ENCODE peak calls at places on chromosomes 5 and 9, in eight cellular contexts. K is brain microvascular endothelial cell, X is IMR-90, P is right lobe of liver, L is natural killer cell, Q is lower lobe of right lung, V is GM10248, T is astrocyte. J is an unnamed sample.

GRCh38 chr9:85349046-85349445 is 392.7 kb downstream of the AGTPBP1 start:
- DNase-seq in K (no peak), T (no peak), P (no peak), Q (no peak), X (no peak), V (no peak), L (no peak), J (no peak)

GRCh38 chr5:128613111-128613510 is 75.1 kb upstream of the FBN2 start:
- DNase-seq in P (no peak), K (no peak), L (no peak), V (no peak), Q (no peak), X (no peak), T (no peak), J (no peak)

GRCh38 chr5:84204772-84205171 is 179.9 kb downstream of the EDIL3 start:
- DNase-seq in X (no peak), L (no peak), K (no peak), Q (no peak), V (no peak), P (no peak), T (no peak), J (no peak)

GRCh38 chr9:31415184-31415583 is 969.3 kb upstream of the ACO1 start:
- DNase-seq in T (no peak), Q (no peak), L (no peak), X (no peak), P (no peak), K (no peak), V (no peak), J (no peak)

GRCh38 chr9:20537269-20537668 is 85.0 kb downstream of the MLLT3 start:
- DNase-seq in L (no peak), X (no peak), T (no peak), K (no peak), P (no peak), V (no peak), Q (no peak), J (no peak)

GRCh38 chr9:110602281-110602680 is 22.7 kb upstream of the SVEP1 start:
- DNase-seq in V (no peak), X (no peak), P (no peak), Q (no peak), K (no peak), T (no peak), L (no peak), J (no peak)

GRCh38 chr9:88835038-88835466 is 156.2 kb upstream of the S1PR3 start:
- DNase-seq in K (peak; percentile 55), P (no peak), V (no peak), T (peak; percentile 93), X (peak; percentile 79), Q (no peak), L (no peak), J (no peak)

GRCh38 chr5:157100140-157100679 is 8.6 kb downstream of the HAVCR2 start:
- DNase-seq in K (peak; percentile 4), T (peak; percentile 22), Q (no peak), P (no peak), V (no peak), L (no peak), X (peak; percentile 61), J (peak; percentile 86)

GRCh38 chr9:123470121-123470851 is 114.3 kb downstream of the CRB2 start:
- DNase-seq in L (no peak), X (no peak), V (no peak), P (peak; percentile 83), K (no peak), Q (no peak), T (no peak), J (no peak)

GRCh38 chr9:128115187-128116103 is 12.1 kb downstream of the PTGES2 start:
- DNase-seq in L (no peak), T (no peak), Q (peak; percentile 52), X (no peak), K (no peak), P (peak; percentile 94), V (peak; percentile 73), J (peak; percentile 67)

GRCh38 chr5:166341708-166342329 is 1949.6 kb upstream of the WWC1 start:
- DNase-seq in Q (no peak), K (no peak), V (no peak), T (no peak), L (no peak), X (no peak), P (no peak), J (no peak)

GRCh38 chr9:132160802-132161742 is 786 bp upstream of the NTNG2 start:
- DNase-seq in L (peak; percentile 60), T (peak; percentile 71), X (peak; percentile 76), P (no peak), V (peak; percentile 40), K (peak; percentile 74), Q (no peak), J (peak; percentile 71)

GRCh38 chr9:13279284-13280162 is at the start of gene MPDZ:
- DNase-seq in V (no peak), L (no peak), K (peak; percentile 77), X (peak; percentile 66), P (peak; percentile 67), Q (peak; percentile 62), T (peak; percentile 59), J (no peak)

DNA sequence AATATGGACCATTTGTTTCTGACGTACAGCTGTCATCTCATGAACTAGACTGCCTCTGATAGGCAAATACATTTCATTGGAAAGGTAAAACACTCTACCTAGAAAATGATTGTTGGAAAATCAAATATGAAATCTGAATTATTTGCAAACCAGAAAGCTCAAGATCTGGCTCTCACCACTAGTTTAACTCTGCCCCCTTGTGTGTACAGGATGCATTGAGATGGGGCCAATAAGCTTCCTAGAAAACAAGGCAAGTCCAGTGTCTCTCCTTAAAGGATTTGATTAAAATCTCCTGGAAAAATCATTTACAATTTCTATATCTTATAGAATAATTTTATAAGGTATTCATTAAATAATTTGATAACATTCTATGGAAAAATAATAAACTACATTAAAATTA is 311.9 kb upstream of the ANKH start:
- DNase-seq in P (no peak), V (no peak), T (no peak), X (peak; percentile 6), L (no peak), K (peak; percentile 17), Q (no peak), J (no peak)
- TF ChIP-seq CTCF in P (peak; percentile 15), V (no peak), T (peak; percentile 16), X (peak; percentile 24), L (no peak), K (peak; percentile 51), Q (peak; percentile 19), J (no peak)

GRCh38 chr5:16043349-16043748 is 136.2 kb downstream of the MARCHF11 start:
- DNase-seq in Q (no peak), X (no peak), L (no peak), V (no peak), T (no peak), P (no peak), K (no peak), J (no peak)
- TF ChIP-seq CTCF in Q (no peak), X (no peak), L (no peak), V (no peak), T (no peak), P (no peak), K (no peak), J (no peak)

DNA sequence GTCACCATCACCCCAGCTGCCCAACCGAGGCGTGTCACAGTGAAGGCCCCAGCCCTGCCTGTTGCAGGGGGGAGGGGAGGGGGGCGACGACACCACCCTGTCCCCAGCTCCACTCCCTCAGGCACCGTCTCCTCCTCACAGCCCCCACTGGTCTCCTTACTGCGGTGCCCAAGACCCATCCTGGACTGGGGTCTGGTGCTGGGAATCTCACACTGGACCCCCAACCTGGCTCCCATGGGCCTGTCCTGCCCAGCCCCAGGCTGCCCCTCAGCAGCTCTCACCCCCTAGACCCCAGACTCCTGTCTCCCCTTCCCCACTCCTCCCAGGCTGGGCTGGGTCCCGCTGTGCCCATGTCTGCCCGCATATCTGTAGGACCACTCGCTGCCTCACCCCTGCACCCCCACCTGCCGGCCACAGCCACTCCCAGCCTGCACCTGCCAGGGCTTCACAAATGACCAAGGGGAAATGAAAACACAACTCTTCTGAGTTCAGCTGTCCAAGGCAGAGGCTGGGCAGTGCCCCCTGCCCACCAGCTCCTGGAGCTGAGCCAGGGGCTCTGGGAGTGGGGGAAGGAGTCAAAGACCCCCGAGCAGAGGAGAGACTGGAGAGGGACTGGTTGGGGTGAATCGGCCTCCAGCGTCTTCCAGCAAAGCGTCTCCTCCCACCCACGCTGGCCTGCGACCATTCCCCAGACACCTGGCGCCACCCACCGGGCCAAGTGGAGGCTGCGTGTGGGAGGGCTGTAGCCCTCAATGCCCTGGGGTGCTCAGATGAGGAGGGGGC is 32.6 kb upstream of the EGFL7 start:
- DNase-seq in P (peak; percentile 77), Q (peak; percentile 82), T (no peak), X (peak; percentile 24), L (peak; percentile 75), V (peak; percentile 81), K (no peak), J (peak; percentile 63)
- TF ChIP-seq CTCF in P (peak; percentile 52), Q (peak; percentile 59), T (peak; percentile 44), X (peak; percentile 74), L (peak; percentile 72), V (peak; percentile 89), K (peak; percentile 75), J (peak; percentile 63)

GRCh38 chr5:72925336-72926010 is 30.4 kb upstream of the FCHO2 start:
- DNase-seq in Q (no peak), V (no peak), X (no peak), P (no peak), K (no peak), L (no peak), T (no peak), J (no peak)

GRCh38 chr5:72921103-72921502 is 34.7 kb upstream of the FCHO2 start:
- DNase-seq in P (no peak), L (no peak), X (no peak), V (no peak), T (no peak), Q (no peak), K (no peak), J (no peak)

GRCh38 chr5:72921886-72922285 is 34.0 kb upstream of the FCHO2 start:
- DNase-seq in K (no peak), P (no peak), Q (no peak), L (no peak), X (no peak), T (no peak), V (no peak), J (no peak)

GRCh38 chr5:72917371-72917776 is 38.5 kb upstream of the FCHO2 start:
- DNase-seq in V (no peak), L (no peak), K (no peak), P (no peak), X (no peak), T (no peak), Q (no peak), J (no peak)

GRCh38 chr5:72920690-72921089 is 35.2 kb upstream of the FCHO2 start:
- DNase-seq in P (no peak), K (no peak), V (no peak), L (no peak), X (peak; percentile 55), Q (no peak), T (peak; percentile 20), J (no peak)
- TF ChIP-seq CTCF in P (peak; percentile 33), K (no peak), V (no peak), L (no peak), X (peak; percentile 56), Q (peak; percentile 42), T (peak; percentile 23), J (peak; percentile 64)

DNA sequence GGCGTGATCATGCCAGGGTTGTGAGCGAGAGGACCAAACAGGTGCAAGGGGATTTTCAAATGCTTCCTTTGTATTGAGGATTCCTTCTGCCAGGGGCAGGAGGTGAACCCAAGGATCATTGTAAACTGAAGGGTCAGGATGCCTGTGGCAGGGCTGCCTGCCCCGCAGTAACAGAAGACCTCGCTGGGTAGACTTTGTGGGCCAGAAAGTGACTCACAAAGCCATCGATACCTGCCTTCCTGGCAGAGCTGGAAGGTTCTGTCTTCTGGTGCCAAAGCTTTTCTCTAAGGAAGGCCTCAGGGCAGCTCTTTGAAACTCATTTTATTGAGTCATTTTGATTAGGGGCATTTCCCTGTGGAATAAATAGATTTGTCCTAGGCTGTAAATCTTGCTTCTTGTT is 223.4 kb downstream of the ICE1 start:
- DNase-seq in V (no peak), L (no peak), X (no peak), Q (no peak), T (no peak), P (no peak), K (no peak), J (no peak)
- TF ChIP-seq CTCF in V (no peak), L (no peak), X (no peak), Q (no peak), T (no peak), P (no peak), K (no peak), J (no peak)